ENCODE peak calls at places on chromosomes 13 and 19, in five cellular contexts. One of them, this sample, is unnamed.

GRCh38 chr19:50974702-50975555 is 5.5 kb upstream of the KLK6 start:
- DNase-seq in GM12878: no peak
- DNase-seq in A549: no peak
- DNase-seq in K562: no peak
- DNase-seq in HepG2: no peak
- DNase-seq in this sample: no peak

GRCh38 chr13:20446900-20447299 is 78.8 kb downstream of the CRYL1 start:
- DNase-seq in K562: no peak
- DNase-seq in HepG2: no peak
- DNase-seq in GM12878: no peak
- DNase-seq in A549: no peak
- DNase-seq in this sample: no peak

GRCh38 chr19:34667349-34668076 is 9.4 kb downstream of the SCGB2B2 start:
- DNase-seq in HepG2: peak
- DNase-seq in K562: peak
- DNase-seq in A549: no peak
- DNase-seq in GM12878: no peak
- DNase-seq in this sample: no peak

GRCh38 chr13:24192811-24193162 is 32.3 kb downstream of the SPATA13 start:
- DNase-seq in HepG2: no peak
- DNase-seq in K562: no peak
- DNase-seq in GM12878: no peak
- DNase-seq in A549: no peak
- DNase-seq in this sample: no peak

GRCh38 chr13:79860757-79861156 is 379.8 kb downstream of the NDFIP2 start:
- DNase-seq in K562: no peak
- DNase-seq in HepG2: no peak
- DNase-seq in A549: no peak
- DNase-seq in GM12878: no peak
- DNase-seq in this sample: no peak

GRCh38 chr19:928471-929259 is 2.8 kb downstream of the ARID3A start:
- DNase-seq in K562: peak
- DNase-seq in GM12878: no peak
- DNase-seq in HepG2: peak
- DNase-seq in A549: peak
- DNase-seq in this sample: no peak

GRCh38 chr13:73835138-73835721 is 299.0 kb downstream of the KLF12 start:
- DNase-seq in K562: peak
- DNase-seq in HepG2: peak
- DNase-seq in A549: peak
- DNase-seq in GM12878: peak
- DNase-seq in this sample: no peak

GRCh38 chr13:25286308-25286968 is 850 bp downstream of the MTMR6 start:
- DNase-seq in HepG2: peak
- DNase-seq in GM12878: no peak
- DNase-seq in A549: no peak
- DNase-seq in K562: no peak
- DNase-seq in this sample: no peak

GRCh38 chr19:13935765-13936486 is 2.3 kb downstream of the PODNL1 start:
- DNase-seq in K562: peak
- DNase-seq in A549: no peak
- DNase-seq in GM12878: no peak
- DNase-seq in HepG2: no peak
- DNase-seq in this sample: no peak

GRCh38 chr13:22063416-22064124 is 392.7 kb downstream of the FGF9 start:
- DNase-seq in HepG2: no peak
- DNase-seq in K562: no peak
- DNase-seq in A549: no peak
- DNase-seq in GM12878: no peak
- DNase-seq in this sample: no peak

GRCh38 chr13:22062478-22063205 is 391.8 kb downstream of the FGF9 start:
- DNase-seq in K562: no peak
- DNase-seq in A549: no peak
- DNase-seq in HepG2: no peak
- DNase-seq in GM12878: no peak
- DNase-seq in this sample: no peak

GRCh38 chr13:22060187-22060586 is 389.3 kb downstream of the FGF9 start:
- DNase-seq in HepG2: no peak
- DNase-seq in A549: no peak
- DNase-seq in K562: no peak
- DNase-seq in GM12878: no peak
- DNase-seq in this sample: no peak

GRCh38 chr13:22061806-22062391 is 391.0 kb downstream of the FGF9 start:
- DNase-seq in A549: no peak
- DNase-seq in GM12878: peak
- DNase-seq in HepG2: no peak
- DNase-seq in K562: no peak
- DNase-seq in this sample: no peak

DNA sequence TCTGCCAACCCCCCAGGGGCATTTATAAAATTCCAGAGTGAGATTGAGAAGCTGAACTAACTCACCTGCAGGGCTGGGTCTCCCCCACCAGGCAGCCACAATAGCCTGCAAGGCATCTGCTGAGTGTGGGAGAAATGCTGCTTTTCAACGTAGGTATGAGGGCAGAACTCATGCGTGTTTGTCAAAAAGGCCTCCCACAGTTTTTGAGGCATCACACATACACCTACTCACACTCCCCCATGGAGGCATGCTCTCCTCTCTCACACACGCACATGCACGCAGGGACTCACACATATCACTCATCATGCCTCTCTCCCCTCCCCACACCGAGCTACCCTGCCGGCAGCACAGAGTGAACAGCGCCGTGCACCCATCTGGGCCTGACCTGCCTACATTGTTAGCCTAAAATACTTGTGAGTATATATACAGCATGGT is 390.5 kb downstream of the FGF9 start:
- DNase-seq in A549: no peak
- DNase-seq in K562: no peak
- DNase-seq in GM12878: peak
- DNase-seq in HepG2: no peak
- DNase-seq in this sample: no peak
- TF ChIP-seq KDM1A in A549: no peak
- TF ChIP-seq KDM1A in K562: no peak
- TF ChIP-seq KDM1A in GM12878: no peak
- TF ChIP-seq KDM1A in HepG2: no peak
- TF ChIP-seq KDM1A in this sample: no peak

DNA sequence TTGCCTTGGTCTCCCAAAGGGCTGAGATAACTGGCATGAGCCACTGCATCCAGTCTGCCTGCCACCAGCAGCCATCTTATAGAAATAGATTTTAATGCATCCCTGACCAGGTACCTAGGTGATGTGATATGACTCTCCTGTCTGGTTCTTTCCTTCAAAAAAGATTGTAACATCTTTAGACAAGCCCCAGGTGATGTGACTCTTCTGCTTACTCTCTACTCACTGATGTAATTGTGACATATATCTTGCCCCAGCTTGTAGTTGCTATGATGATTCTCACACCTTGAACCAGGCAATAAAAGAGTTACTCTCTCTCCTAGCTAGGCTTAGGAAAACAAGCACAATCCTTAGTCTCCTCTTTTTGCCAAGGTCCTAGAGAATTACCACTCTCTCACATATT is 30.6 kb upstream of the ZNF681 start:
- DNase-seq in GM12878: no peak
- DNase-seq in HepG2: no peak
- DNase-seq in A549: no peak
- DNase-seq in K562: no peak
- DNase-seq in this sample: peak
- TF ChIP-seq KDM1A in GM12878: no peak
- TF ChIP-seq KDM1A in HepG2: no peak
- TF ChIP-seq KDM1A in A549: no peak
- TF ChIP-seq KDM1A in K562: no peak
- TF ChIP-seq KDM1A in this sample: no peak

DNA sequence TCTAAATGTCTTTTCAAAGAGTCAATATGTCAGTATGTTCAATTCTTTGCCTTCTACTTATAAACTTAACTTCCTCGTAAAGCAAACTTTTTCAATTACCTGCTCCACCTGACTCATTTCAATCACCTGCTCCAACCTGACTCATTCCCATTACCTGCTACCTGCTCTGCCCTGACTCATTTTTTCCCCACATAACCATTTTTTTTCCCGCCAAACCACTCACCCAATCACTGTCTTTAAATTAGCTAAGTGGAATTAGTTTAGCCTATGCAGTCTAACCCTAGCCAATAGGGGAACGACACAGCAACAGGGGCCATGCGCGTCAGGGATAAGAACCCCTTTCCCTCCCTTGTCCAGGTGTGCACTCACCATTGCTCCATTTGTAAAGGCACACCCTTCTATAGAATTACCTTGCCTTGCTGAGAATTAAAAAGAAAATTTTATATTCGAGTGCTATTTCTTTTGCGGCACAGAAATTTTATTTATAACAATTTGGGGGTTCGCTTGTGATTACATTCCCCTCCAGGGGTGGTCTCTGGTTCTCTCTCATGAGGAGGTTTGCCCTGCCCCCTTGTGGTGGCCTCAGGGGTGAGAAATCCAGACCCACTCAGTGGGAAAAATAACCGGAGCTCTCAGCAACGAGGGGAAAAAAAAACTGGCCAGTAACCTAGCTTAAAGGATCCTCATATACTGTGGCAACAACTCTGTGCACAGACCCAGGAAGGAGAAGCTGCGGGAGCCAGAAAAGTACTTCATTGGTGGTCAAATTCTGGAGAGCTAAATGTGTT is 193.1 kb downstream of the ZNF486 start:
- DNase-seq in GM12878: no peak
- DNase-seq in A549: no peak
- DNase-seq in K562: no peak
- DNase-seq in HepG2: no peak
- DNase-seq in this sample: peak
- TF ChIP-seq KDM1A in GM12878: no peak
- TF ChIP-seq KDM1A in A549: no peak
- TF ChIP-seq KDM1A in K562: no peak
- TF ChIP-seq KDM1A in HepG2: no peak
- TF ChIP-seq KDM1A in this sample: no peak

GRCh38 chr19:4678881-4679379 is 8.8 kb upstream of the MYDGF start:
- DNase-seq in HepG2: no peak
- DNase-seq in GM12878: no peak
- DNase-seq in K562: peak
- DNase-seq in A549: peak
- DNase-seq in this sample: peak
- TF ChIP-seq KDM1A in HepG2: no peak
- TF ChIP-seq KDM1A in GM12878: no peak
- TF ChIP-seq KDM1A in K562: no peak
- TF ChIP-seq KDM1A in A549: no peak
- TF ChIP-seq KDM1A in this sample: no peak

DNA sequence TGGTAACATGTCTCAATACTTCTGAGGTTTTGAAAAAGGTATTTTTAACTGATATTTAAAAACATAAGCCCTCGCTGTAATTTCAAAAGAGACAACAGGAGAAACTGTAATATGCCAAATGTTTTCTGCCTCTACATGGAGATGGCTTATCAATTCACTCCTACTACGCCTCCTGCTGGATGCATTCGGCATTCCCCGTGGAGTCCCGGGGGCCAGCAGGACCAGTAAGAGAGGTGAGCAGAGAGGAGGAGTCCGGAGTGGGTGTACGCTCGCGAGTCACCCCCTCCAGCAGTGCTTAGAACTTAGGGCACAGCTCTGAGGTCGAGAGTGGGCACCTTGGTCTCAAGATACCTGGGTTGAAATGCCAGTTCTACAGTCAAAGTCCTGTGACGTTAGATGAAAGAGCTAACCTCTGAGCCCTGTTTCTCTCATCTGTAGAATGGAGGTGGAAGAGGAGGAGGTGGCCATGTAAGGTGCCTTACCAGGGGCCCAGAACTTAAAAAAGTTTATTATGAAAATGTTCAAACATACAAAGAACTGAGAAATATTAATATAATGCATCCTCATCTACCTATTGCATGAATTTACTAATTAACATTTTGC is 110.2 kb downstream of the STK24 start:
- DNase-seq in HepG2: peak
- DNase-seq in GM12878: no peak
- DNase-seq in K562: peak
- DNase-seq in A549: peak
- DNase-seq in this sample: no peak
- TF ChIP-seq KDM1A in HepG2: no peak
- TF ChIP-seq KDM1A in GM12878: no peak
- TF ChIP-seq KDM1A in K562: no peak
- TF ChIP-seq KDM1A in A549: no peak
- TF ChIP-seq KDM1A in this sample: no peak

GRCh38 chr19:52993342-52994178 is 20.2 kb upstream of the ERVV-1 start:
- DNase-seq in GM12878: no peak
- DNase-seq in A549: peak
- DNase-seq in K562: peak
- DNase-seq in HepG2: no peak
- DNase-seq in this sample: peak

GRCh38 chr19:52995711-52996110 is 18.0 kb upstream of the ERVV-1 start:
- DNase-seq in HepG2: no peak
- DNase-seq in GM12878: no peak
- DNase-seq in K562: no peak
- DNase-seq in A549: no peak
- DNase-seq in this sample: no peak

GRCh38 chr19:52991484-52991883 is 22.2 kb upstream of the ERVV-1 start:
- DNase-seq in GM12878: no peak
- DNase-seq in K562: no peak
- DNase-seq in A549: no peak
- DNase-seq in HepG2: no peak
- DNase-seq in this sample: no peak

GRCh38 chr19:52991021-52991420 is 22.7 kb upstream of the ERVV-1 start:
- DNase-seq in GM12878: no peak
- DNase-seq in K562: no peak
- DNase-seq in A549: no peak
- DNase-seq in HepG2: no peak
- DNase-seq in this sample: no peak

DNA sequence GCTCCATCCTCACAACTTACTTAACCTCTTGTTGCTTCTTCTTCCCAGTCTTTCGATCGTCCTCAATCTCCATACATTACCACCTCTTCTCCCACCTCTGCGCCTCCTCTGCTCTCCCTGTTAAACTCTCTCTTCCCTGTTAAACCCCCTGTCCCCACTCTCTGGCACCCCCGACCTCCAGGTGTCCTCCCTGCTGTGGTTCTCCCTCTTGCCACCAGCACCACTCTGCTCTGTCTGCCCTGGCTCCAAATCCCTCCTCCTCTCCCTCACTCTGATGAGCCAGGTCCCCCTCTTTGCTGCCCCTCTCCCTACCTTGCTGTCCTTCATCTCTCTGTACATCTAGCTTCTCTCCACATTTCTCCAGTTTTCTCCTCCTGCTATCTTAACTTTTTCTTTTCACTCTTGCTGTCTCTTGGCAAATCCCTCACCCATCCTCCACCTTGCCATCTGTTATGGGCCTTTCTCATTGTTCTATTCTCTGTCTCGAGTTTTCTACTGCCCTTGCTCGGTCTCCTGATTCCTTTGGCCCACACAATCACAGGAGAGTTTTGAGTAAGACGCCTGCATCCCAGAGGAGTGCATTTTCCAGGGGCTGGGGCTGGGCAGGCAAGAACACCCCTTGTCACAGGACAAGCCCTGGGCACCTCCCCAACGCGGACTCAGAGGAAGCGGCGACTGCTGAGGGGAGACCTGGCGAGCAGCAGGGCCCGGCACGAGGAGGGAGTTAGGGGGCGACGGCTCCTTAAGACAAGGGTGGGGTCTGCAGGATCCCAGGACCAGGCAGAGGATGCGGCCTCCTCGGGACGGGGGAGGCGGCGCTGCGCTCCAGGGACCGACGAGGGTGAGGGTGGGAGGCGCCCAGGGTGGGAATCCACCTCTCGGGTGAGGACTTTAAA is 21.4 kb upstream of the ERVV-1 start:
- DNase-seq in A549: no peak
- DNase-seq in HepG2: no peak
- DNase-seq in K562: peak
- DNase-seq in GM12878: no peak
- DNase-seq in this sample: no peak
- TF ChIP-seq KDM1A in A549: no peak
- TF ChIP-seq KDM1A in HepG2: no peak
- TF ChIP-seq KDM1A in K562: no peak
- TF ChIP-seq KDM1A in GM12878: no peak
- TF ChIP-seq KDM1A in this sample: no peak

This sample was measured in H1.